ENCODE peak calls at places on chromosomes 6 and 20, in five cellular contexts. H, Y, C, R and M are unnamed samples.

GRCh38 chr6:136793348-136793747 is 1.1 kb upstream of the MAP3K5 start:
- DNase-seq in H (no peak), Y (no peak), C (no peak), R (no peak), M (no peak)

GRCh38 chr20:44426879-44427785 is 48.5 kb upstream of the TTPAL start:
- DNase-seq in H (no peak), Y (no peak), C (no peak), R (no peak), M (no peak)

GRCh38 chr6:149389509-149390297 is 10.4 kb upstream of the SUMO4 start:
- DNase-seq in H (peak; percentile 35), Y (no peak), C (no peak), R (no peak), M (no peak)

GRCh38 chr6:134429861-134430380 is 112.0 kb upstream of the SGK1 start:
- DNase-seq in H (no peak), Y (no peak), C (no peak), R (no peak), M (no peak)

GRCh38 chr6:11462742-11463414 is 74.7 kb upstream of the TMEM170B start:
- DNase-seq in H (no peak), Y (no peak), C (no peak), R (no peak), M (no peak)

GRCh38 chr20:12411246-12411940 is 493.7 kb downstream of the BTBD3 start:
- DNase-seq in H (no peak), Y (no peak), C (no peak), R (no peak), M (no peak)

GRCh38 chr6:100088009-100088408 is 94.0 kb upstream of the MCHR2 start:
- DNase-seq in H (peak; percentile 85), Y (no peak), C (peak; percentile 22), R (no peak), M (no peak)

GRCh38 chr6:149903938-149904611 is 6.2 kb upstream of the RAET1E start:
- DNase-seq in H (no peak), Y (no peak), C (no peak), R (peak; percentile 2), M (no peak)

GRCh38 chr6:138492113-138492512 is 7.2 kb downstream of the NHSL1 start:
- DNase-seq in H (no peak), Y (no peak), C (no peak), R (no peak), M (no peak)

GRCh38 chr6:22071655-22072054 is 225.2 kb downstream of the PRL start:
- DNase-seq in H (peak; percentile 50), Y (no peak), C (no peak), R (peak; percentile 50), M (peak; percentile 33)
- H3K4me3 ChIP-seq in H (peak overlapping the region; percentile 43), Y (peak overlapping the region; percentile 12), C (no peak overlapping the region), R (no peak overlapping the region), M (no peak overlapping the region)

DNA sequence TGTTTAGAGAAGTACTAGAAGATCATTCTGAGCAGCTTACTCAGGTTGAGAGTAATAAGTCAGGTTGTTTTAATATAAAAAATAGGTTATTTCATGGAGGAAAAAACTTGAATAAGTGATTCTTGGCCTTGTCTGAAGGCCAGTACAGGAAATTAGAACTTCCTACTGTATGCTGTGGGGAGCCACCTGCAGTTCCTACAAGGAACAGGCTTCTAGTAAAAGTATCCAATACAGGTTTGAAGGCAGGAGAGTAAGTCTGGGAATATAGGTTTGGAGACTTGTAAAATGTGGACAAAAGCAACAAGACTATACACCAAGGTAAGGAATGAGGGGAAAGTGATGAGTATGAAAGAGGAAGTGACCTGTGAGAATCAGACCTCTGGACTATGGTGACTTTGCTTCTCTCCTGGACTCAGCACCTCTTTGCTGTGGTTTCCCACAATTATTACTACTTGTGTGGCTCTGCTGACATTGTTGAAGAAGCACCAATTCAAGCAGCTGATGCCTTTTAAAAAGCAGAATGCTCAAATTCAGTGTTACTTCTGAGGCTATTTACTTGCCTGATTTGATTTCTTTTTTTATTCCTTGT is 278.6 kb downstream of the TBC1D7 start:
- DNase-seq in H (no peak), Y (no peak), C (no peak), R (no peak), M (no peak)
- TF ChIP-seq CTCF in H (no peak), Y (peak; percentile 22), C (no peak), R (no peak), M (no peak)

GRCh38 chr6:34241351-34242215 is 4.9 kb downstream of the HMGA1 start:
- DNase-seq in H (no peak), Y (no peak), C (no peak), R (peak; percentile 11), M (no peak)

GRCh38 chr6:34243901-34244884 is 4.6 kb downstream of the SMIM29 start:
- DNase-seq in H (peak; percentile 92), Y (peak; percentile 52), C (peak; percentile 92), R (peak; percentile 91), M (peak; percentile 50)

GRCh38 chr6:34243131-34243771 is 5.6 kb downstream of the SMIM29 start:
- DNase-seq in H (peak; percentile 59), Y (no peak), C (no peak), R (peak; percentile 11), M (no peak)

GRCh38 chr6:34240329-34241248 is 3.9 kb downstream of the HMGA1 start:
- DNase-seq in H (no peak), Y (no peak), C (no peak), R (peak; percentile 8), M (no peak)

DNA sequence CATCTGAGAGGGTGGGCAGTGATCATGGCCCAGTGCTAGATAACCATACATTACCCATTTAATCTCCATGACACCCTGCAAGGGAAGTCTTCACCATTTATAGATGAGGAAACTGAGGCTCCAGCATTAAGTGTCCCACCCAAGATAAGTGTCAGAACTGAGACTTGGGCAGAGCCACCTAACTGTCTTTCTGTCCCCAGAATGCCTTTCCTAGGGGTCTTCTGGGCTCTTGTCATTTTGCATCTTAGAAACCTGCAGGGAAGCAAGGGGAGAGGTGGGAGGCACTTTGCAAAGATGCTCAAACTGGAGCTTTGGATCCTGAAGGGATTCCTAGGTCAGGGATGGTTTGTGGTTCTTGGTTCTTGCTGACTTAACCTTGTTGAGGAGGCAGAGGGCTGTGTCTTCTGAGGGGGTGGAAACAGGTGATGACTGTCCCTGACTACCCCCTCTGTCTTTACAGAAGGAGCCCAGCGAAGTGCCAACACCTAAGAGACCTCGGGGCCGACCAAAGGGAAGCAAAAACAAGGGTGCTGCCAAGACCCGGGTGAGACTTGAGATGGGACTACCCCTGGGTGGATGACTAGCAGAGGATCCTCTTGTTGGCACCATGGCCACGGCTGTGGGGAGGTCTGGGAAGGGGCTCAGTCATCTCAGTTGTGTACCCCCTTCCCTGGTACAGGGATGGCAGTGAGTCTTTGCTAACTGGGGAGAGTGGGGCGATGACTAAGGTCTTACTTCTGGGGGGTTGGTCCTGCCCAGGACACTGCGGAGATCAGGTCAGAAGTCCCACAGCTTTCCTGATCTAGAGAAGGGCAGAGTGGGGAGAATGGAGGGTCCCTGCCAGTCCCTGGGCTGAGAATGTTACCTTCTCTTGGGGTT is 5.8 kb downstream of the HMGA1 start:
- DNase-seq in H (no peak), Y (no peak), C (no peak), R (peak; percentile 11), M (no peak)
- H3K27ac ChIP-seq in H (peak overlapping the region; percentile 92), Y (no peak overlapping the region), C (peak overlapping the region; percentile 95), R (no peak overlapping the region), M (no peak overlapping the region)

DNA sequence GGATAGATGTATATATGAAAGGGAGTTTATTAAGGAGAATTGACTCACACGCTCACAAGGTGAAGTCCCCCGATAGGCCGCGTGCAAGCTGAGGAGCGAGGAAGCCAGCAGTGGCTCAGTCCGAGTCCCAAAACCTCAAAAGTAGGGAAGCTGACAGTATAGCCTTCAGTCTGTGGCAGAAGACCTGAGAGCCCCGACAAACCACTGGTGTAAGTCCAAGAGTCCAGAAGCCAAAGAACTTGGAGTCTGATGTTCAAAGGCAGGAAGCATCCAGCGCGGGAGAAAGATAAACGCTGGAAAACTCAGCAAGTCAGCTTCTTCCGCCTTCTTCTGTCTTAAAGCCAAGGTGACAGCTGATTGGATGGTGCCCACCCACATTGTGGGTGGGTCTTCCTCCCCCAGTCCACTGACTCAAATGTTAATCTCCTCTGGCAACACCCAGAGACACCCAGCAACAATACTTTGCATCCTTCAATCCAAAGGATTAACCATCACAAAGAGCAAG is 102.6 kb upstream of the GJE1 start:
- DNase-seq in H (peak; percentile 62), Y (no peak), C (no peak), R (no peak), M (no peak)
- H3K4me3 ChIP-seq in H (peak overlapping the region; percentile 66), Y (no peak overlapping the region), C (no peak overlapping the region), R (no peak overlapping the region), M (no peak overlapping the region)

GRCh38 chr6:43286995-43287716 is 10.9 kb upstream of the SLC22A7 start:
- DNase-seq in H (no peak), Y (no peak), C (no peak), R (peak; percentile 84), M (no peak)
- TF ChIP-seq CTCF in H (no peak), Y (peak; percentile 20), C (no peak), R (no peak), M (peak; percentile 15)